ENCODE peak calls at places on chromosomes 2 and 18, in four cellular contexts. B is hippocampal formation; H is stimulated activated CD4-positive, alpha-beta T cell treated with anti-CD3 and anti-CD28 coated beads, Interleukin-1b, Interleukin-23, amount 100 ng/mL, for 24 hours; P is iPS DF 6.9. X is an unnamed sample.

GRCh38 chr18:63951302-63951705 is 2.2 kb downstream of the HMSD start:
- DNase-seq in P (no peak), H (no peak), B (no peak), X (no peak)

GRCh38 chr18:48022531-48023330 is 92.3 kb upstream of the SMAD2 start:
- DNase-seq in P (peak), B (peak), H (no peak), X (no peak)

GRCh38 chr2:128661289-128661688 is 342.6 kb upstream of the HS6ST1 start:
- DNase-seq in H (no peak), B (no peak), P (no peak), X (no peak)

GRCh38 chr2:60840880-60841279 is 40.5 kb upstream of the REL start:
- DNase-seq in H (no peak), P (no peak), B (no peak), X (no peak)

GRCh38 chr2:8626572-8626971 is 55.3 kb upstream of the ID2 start:
- DNase-seq in B (no peak), H (no peak), P (no peak), X (no peak)

GRCh38 chr2:235793163-235793752 is 299.4 kb downstream of the AGAP1 start:
- DNase-seq in P (no peak), B (no peak), H (no peak), X (no peak)

GRCh38 chr2:240787521-240788472 is 32.2 kb downstream of the KIF1A start:
- DNase-seq in H (no peak), B (no peak), P (no peak), X (no peak)

GRCh38 chr2:197042613-197043248 is 116.2 kb upstream of the PGAP1 start:
- DNase-seq in H (no peak), B (no peak), P (no peak), X (no peak)

GRCh38 chr2:129201636-129202035 is 777.8 kb upstream of the RAB6C start:
- DNase-seq in B (no peak), H (no peak), P (no peak), X (no peak)

GRCh38 chr2:72010647-72011355 is 136.9 kb downstream of the CYP26B1 start:
- DNase-seq in P (no peak), H (no peak), B (no peak), X (no peak)

GRCh38 chr2:51780353-51780752 is 748.4 kb upstream of the NRXN1 start:
- DNase-seq in P (no peak), H (no peak), B (no peak), X (no peak)